ENCODE peak calls at places on chromosomes 7 and 10, in eight cellular contexts. One of them, this sample, is unnamed.

GRCh38 chr7:135920478-135920877 is 56.7 kb downstream of the MTPN start:
- DNase-seq in tibial nerve: no peak
- DNase-seq in neural crest cell: no peak
- DNase-seq in breast epithelium: no peak
- DNase-seq in cardiac muscle cell: no peak
- DNase-seq in mucosa of descending colon: no peak
- DNase-seq in HCT116: no peak
- DNase-seq in suprapubic skin: no peak
- DNase-seq in this sample: no peak

GRCh38 chr7:18590744-18591340 is 95.3 kb downstream of the HDAC9 start:
- DNase-seq in mucosa of descending colon: no peak
- DNase-seq in cardiac muscle cell: peak
- DNase-seq in HCT116: peak
- DNase-seq in suprapubic skin: no peak
- DNase-seq in neural crest cell: no peak
- DNase-seq in breast epithelium: no peak
- DNase-seq in tibial nerve: no peak
- DNase-seq in this sample: no peak

GRCh38 chr10:111523016-111523415 is 446.2 kb downstream of the ADRA2A start:
- DNase-seq in breast epithelium: no peak
- DNase-seq in neural crest cell: no peak
- DNase-seq in tibial nerve: no peak
- DNase-seq in suprapubic skin: no peak
- DNase-seq in cardiac muscle cell: no peak
- DNase-seq in mucosa of descending colon: no peak
- DNase-seq in HCT116: no peak
- DNase-seq in this sample: no peak

GRCh38 chr7:134804351-134804750 is 24.9 kb downstream of the CALD1 start:
- DNase-seq in neural crest cell: no peak
- DNase-seq in suprapubic skin: no peak
- DNase-seq in breast epithelium: no peak
- DNase-seq in mucosa of descending colon: no peak
- DNase-seq in HCT116: no peak
- DNase-seq in cardiac muscle cell: peak
- DNase-seq in tibial nerve: no peak
- DNase-seq in this sample: no peak

GRCh38 chr10:72340510-72340895 is 14.2 kb downstream of the DNAJB12 start:
- DNase-seq in neural crest cell: peak
- DNase-seq in suprapubic skin: no peak
- DNase-seq in breast epithelium: no peak
- DNase-seq in cardiac muscle cell: peak
- DNase-seq in HCT116: no peak
- DNase-seq in tibial nerve: peak
- DNase-seq in mucosa of descending colon: peak
- DNase-seq in this sample: peak

GRCh38 chr10:49056356-49056755 is 59.0 kb downstream of the VSTM4 start:
- DNase-seq in HCT116: no peak
- DNase-seq in suprapubic skin: no peak
- DNase-seq in tibial nerve: no peak
- DNase-seq in cardiac muscle cell: no peak
- DNase-seq in neural crest cell: no peak
- DNase-seq in mucosa of descending colon: no peak
- DNase-seq in breast epithelium: no peak
- DNase-seq in this sample: no peak

GRCh38 chr7:3301831-3302618 is 973 bp downstream of the SDK1 start:
- DNase-seq in cardiac muscle cell: peak
- DNase-seq in mucosa of descending colon: no peak
- DNase-seq in neural crest cell: peak
- DNase-seq in tibial nerve: no peak
- DNase-seq in suprapubic skin: no peak
- DNase-seq in HCT116: no peak
- DNase-seq in breast epithelium: no peak
- DNase-seq in this sample: no peak

GRCh38 chr10:128553755-128554154 is 427.5 kb upstream of the MKI67 start:
- DNase-seq in suprapubic skin: no peak
- DNase-seq in mucosa of descending colon: no peak
- DNase-seq in neural crest cell: no peak
- DNase-seq in cardiac muscle cell: no peak
- DNase-seq in tibial nerve: no peak
- DNase-seq in HCT116: no peak
- DNase-seq in breast epithelium: no peak
- DNase-seq in this sample: no peak

GRCh38 chr10:6300106-6300783 is 97.5 kb downstream of the PFKFB3 start:
- DNase-seq in cardiac muscle cell: peak
- DNase-seq in breast epithelium: no peak
- DNase-seq in tibial nerve: no peak
- DNase-seq in suprapubic skin: no peak
- DNase-seq in mucosa of descending colon: no peak
- DNase-seq in neural crest cell: no peak
- DNase-seq in HCT116: no peak
- DNase-seq in this sample: no peak

GRCh38 chr7:31663072-31663471 is 23.9 kb upstream of the PPP1R17 start:
- DNase-seq in tibial nerve: no peak
- DNase-seq in cardiac muscle cell: no peak
- DNase-seq in mucosa of descending colon: no peak
- DNase-seq in suprapubic skin: no peak
- DNase-seq in breast epithelium: no peak
- DNase-seq in HCT116: no peak
- DNase-seq in neural crest cell: no peak
- DNase-seq in this sample: no peak

DNA sequence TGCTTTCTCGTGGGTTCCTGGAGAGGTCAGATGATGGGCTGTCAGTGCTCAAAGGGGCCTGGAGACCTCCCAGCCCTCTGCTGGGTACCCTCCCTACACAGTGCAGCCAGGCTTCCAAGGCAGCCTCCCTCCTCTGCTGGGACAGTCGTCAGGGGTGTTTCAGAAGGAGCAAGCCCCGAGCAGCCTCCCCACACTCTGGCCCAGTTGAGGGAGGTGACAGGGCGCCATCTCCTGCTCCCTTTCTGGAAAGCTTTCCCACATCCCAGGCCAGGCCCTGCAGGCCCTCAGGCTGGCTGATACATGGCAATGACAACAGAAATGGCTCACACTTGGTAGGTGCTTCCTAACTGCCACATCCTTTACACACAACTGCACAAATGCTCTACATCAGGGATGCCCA is 32.1 kb downstream of the KCNMA1 start:
- DNase-seq in cardiac muscle cell: no peak
- DNase-seq in mucosa of descending colon: no peak
- DNase-seq in breast epithelium: no peak
- DNase-seq in neural crest cell: no peak
- DNase-seq in tibial nerve: no peak
- DNase-seq in HCT116: no peak
- DNase-seq in suprapubic skin: no peak
- DNase-seq in this sample: no peak
- TF ChIP-seq CTCF in cardiac muscle cell: no peak
- TF ChIP-seq CTCF in mucosa of descending colon: no peak
- TF ChIP-seq CTCF in breast epithelium: no peak
- TF ChIP-seq CTCF in neural crest cell: no peak
- TF ChIP-seq CTCF in tibial nerve: no peak
- TF ChIP-seq CTCF in HCT116: peak
- TF ChIP-seq CTCF in suprapubic skin: no peak
- TF ChIP-seq CTCF in this sample: peak

GRCh38 chr10:88553116-88553752 is 29.9 kb downstream of the RNLS start:
- DNase-seq in mucosa of descending colon: no peak
- DNase-seq in suprapubic skin: no peak
- DNase-seq in neural crest cell: peak
- DNase-seq in HCT116: peak
- DNase-seq in tibial nerve: peak
- DNase-seq in breast epithelium: no peak
- DNase-seq in cardiac muscle cell: peak
- DNase-seq in this sample: no peak

GRCh38 chr10:88555190-88555894 is 27.8 kb downstream of the RNLS start:
- DNase-seq in mucosa of descending colon: no peak
- DNase-seq in tibial nerve: no peak
- DNase-seq in neural crest cell: no peak
- DNase-seq in breast epithelium: no peak
- DNase-seq in HCT116: no peak
- DNase-seq in cardiac muscle cell: no peak
- DNase-seq in suprapubic skin: no peak
- DNase-seq in this sample: no peak

GRCh38 chr10:88557659-88558058 is 25.5 kb downstream of the RNLS start:
- DNase-seq in suprapubic skin: no peak
- DNase-seq in cardiac muscle cell: peak
- DNase-seq in breast epithelium: no peak
- DNase-seq in mucosa of descending colon: no peak
- DNase-seq in neural crest cell: no peak
- DNase-seq in HCT116: no peak
- DNase-seq in tibial nerve: no peak
- DNase-seq in this sample: no peak

DNA sequence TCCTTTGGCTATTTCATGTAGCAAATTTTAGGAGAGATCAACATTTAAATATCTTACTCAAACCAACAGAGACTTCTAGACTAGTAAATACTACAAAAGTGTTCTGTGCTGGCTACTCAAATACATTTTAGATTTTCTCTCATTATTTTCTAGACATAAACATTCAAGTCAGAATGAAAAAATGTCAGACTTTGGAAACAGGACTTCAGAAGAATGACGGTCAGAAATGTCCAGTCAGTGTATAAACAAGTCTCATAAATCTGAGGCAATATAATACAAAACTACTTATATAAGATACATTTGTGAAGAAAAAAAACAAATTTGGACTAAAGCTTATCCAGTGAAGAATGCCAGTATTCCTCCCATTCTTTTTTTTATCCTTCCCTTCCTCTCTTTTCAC is 25.9 kb downstream of the RNLS start:
- DNase-seq in cardiac muscle cell: no peak
- DNase-seq in neural crest cell: no peak
- DNase-seq in HCT116: no peak
- DNase-seq in tibial nerve: no peak
- DNase-seq in suprapubic skin: no peak
- DNase-seq in breast epithelium: no peak
- DNase-seq in mucosa of descending colon: no peak
- DNase-seq in this sample: no peak
- TF ChIP-seq CTCF in cardiac muscle cell: no peak
- TF ChIP-seq CTCF in neural crest cell: no peak
- TF ChIP-seq CTCF in HCT116: no peak
- TF ChIP-seq CTCF in tibial nerve: no peak
- TF ChIP-seq CTCF in suprapubic skin: no peak
- TF ChIP-seq CTCF in breast epithelium: no peak
- TF ChIP-seq CTCF in mucosa of descending colon: no peak
- TF ChIP-seq CTCF in this sample: no peak

DNA sequence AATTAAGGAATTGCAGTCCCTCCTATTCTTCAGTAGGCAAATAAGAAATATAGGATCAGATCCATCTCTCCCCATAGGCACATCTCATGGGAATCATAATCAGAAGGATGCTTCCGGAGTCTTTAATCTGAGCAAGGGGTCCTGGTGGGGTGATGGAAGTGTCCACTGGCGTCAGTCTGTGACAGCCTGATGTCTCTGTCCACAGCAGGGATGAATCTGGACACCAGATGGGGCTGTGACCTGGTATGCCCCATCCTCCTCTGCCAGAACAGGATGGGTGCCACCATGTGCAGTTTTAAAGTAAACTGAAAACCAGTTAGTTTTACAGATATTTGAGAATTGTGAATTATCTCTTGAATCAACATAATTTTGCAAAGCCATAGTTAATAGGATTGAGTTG is 148.7 kb downstream of the C1GALT1 start:
- DNase-seq in mucosa of descending colon: no peak
- DNase-seq in tibial nerve: no peak
- DNase-seq in neural crest cell: no peak
- DNase-seq in HCT116: no peak
- DNase-seq in breast epithelium: no peak
- DNase-seq in cardiac muscle cell: no peak
- DNase-seq in suprapubic skin: no peak
- DNase-seq in this sample: no peak
- TF ChIP-seq CTCF in mucosa of descending colon: no peak
- TF ChIP-seq CTCF in tibial nerve: no peak
- TF ChIP-seq CTCF in neural crest cell: no peak
- TF ChIP-seq CTCF in HCT116: no peak
- TF ChIP-seq CTCF in breast epithelium: no peak
- TF ChIP-seq CTCF in cardiac muscle cell: no peak
- TF ChIP-seq CTCF in suprapubic skin: no peak
- TF ChIP-seq CTCF in this sample: no peak

GRCh38 chr10:34343764-34344163 is 471.3 kb downstream of the PARD3 start:
- DNase-seq in HCT116: no peak
- DNase-seq in breast epithelium: no peak
- DNase-seq in suprapubic skin: no peak
- DNase-seq in mucosa of descending colon: no peak
- DNase-seq in tibial nerve: no peak
- DNase-seq in neural crest cell: no peak
- DNase-seq in cardiac muscle cell: peak
- DNase-seq in this sample: no peak

GRCh38 chr10:34346516-34347150 is 468.5 kb downstream of the PARD3 start:
- DNase-seq in HCT116: no peak
- DNase-seq in cardiac muscle cell: no peak
- DNase-seq in neural crest cell: no peak
- DNase-seq in suprapubic skin: no peak
- DNase-seq in mucosa of descending colon: no peak
- DNase-seq in tibial nerve: no peak
- DNase-seq in breast epithelium: no peak
- DNase-seq in this sample: no peak

GRCh38 chr10:34345383-34345782 is 469.7 kb downstream of the PARD3 start:
- DNase-seq in mucosa of descending colon: no peak
- DNase-seq in tibial nerve: no peak
- DNase-seq in neural crest cell: no peak
- DNase-seq in suprapubic skin: no peak
- DNase-seq in HCT116: no peak
- DNase-seq in breast epithelium: no peak
- DNase-seq in cardiac muscle cell: no peak
- DNase-seq in this sample: no peak

GRCh38 chr10:34351161-34351560 is 463.9 kb downstream of the PARD3 start:
- DNase-seq in suprapubic skin: no peak
- DNase-seq in tibial nerve: no peak
- DNase-seq in cardiac muscle cell: peak
- DNase-seq in neural crest cell: no peak
- DNase-seq in HCT116: no peak
- DNase-seq in mucosa of descending colon: no peak
- DNase-seq in breast epithelium: no peak
- DNase-seq in this sample: no peak

DNA sequence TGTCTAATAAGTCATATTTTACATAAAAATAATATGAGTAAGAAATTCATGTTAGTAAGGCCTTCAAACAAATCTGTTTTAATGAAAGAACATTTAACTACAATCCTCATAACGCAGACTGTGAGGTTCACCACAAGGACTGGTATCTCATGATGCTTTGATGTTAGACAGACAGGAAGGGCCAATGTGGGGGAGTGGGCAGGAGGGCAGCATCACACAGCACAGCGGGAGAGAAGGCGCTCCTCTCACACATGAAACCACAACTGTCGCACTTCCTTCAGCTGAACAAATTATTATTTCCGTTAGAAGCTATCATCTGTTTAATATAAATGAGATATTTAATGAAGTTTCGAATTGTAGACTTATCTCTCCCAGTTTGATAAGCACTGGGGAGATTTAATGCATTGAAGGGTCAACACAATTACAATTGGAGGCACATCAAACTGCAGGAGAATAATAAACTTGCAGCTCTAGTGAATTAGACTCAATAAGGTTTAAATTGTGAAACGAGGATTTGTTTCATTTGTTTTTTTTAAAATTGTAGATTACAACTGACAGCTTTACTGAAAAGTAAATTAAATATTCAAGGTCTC is 466.1 kb downstream of the PARD3 start:
- DNase-seq in mucosa of descending colon: no peak
- DNase-seq in HCT116: no peak
- DNase-seq in neural crest cell: no peak
- DNase-seq in suprapubic skin: no peak
- DNase-seq in breast epithelium: no peak
- DNase-seq in tibial nerve: no peak
- DNase-seq in cardiac muscle cell: no peak
- DNase-seq in this sample: no peak
- TF ChIP-seq CTCF in mucosa of descending colon: no peak
- TF ChIP-seq CTCF in HCT116: no peak
- TF ChIP-seq CTCF in neural crest cell: no peak
- TF ChIP-seq CTCF in suprapubic skin: no peak
- TF ChIP-seq CTCF in breast epithelium: no peak
- TF ChIP-seq CTCF in tibial nerve: no peak
- TF ChIP-seq CTCF in cardiac muscle cell: no peak
- TF ChIP-seq CTCF in this sample: no peak

This sample was measured in D721Med.